ENCODE peak calls at places on chromosomes 16 and 17, in seven cellular contexts. U is CD8-positive, alpha-beta T cell; D is tibial artery; R is A549; V is colonic mucosa; S is hepatocyte; H is mucosa of descending colon. J is an unnamed sample.

GRCh38 chr17:81959362-81960129 is 1.4 kb downstream of the NOTUM start:
- DNase-seq in U (peak; percentile 79), D (no peak), R (peak; percentile 65), V (peak; percentile 74), S (peak; percentile 83), H (peak; percentile 73), J (peak; percentile 84)

GRCh38 chr16:46727630-46728029 is 20.5 kb downstream of the MYLK3 start:
- DNase-seq in U (no peak), D (no peak), R (no peak), V (no peak), S (no peak), H (no peak), J (no peak)

GRCh38 chr17:62581769-62582168 is 45.7 kb upstream of the MRC2 start:
- DNase-seq in U (no peak), D (no peak), R (no peak), V (no peak), S (no peak), H (no peak), J (no peak)

GRCh38 chr16:67399749-67400704 is 6.7 kb upstream of the TPPP3 start:
- DNase-seq in U (no peak), D (no peak), R (no peak), V (no peak), S (no peak), H (no peak), J (no peak)

GRCh38 chr16:69123894-69124293 is 8.5 kb downstream of the CHTF8 start:
- DNase-seq in U (peak; percentile 78), D (no peak), R (peak; percentile 78), V (peak; percentile 70), S (peak; percentile 76), H (no peak), J (peak; percentile 69)

GRCh38 chr17:39626671-39627169 is at the start of gene PPP1R1B:
- DNase-seq in U (no peak), D (no peak), R (no peak), V (peak; percentile 71), S (no peak), H (no peak), J (no peak)

GRCh38 chr16:1620391-1620790 is 8.2 kb downstream of the CRAMP1 start:
- DNase-seq in U (no peak), D (no peak), R (no peak), V (no peak), S (no peak), H (no peak), J (no peak)

GRCh38 chr17:77382966-77383612 is 242.3 kb downstream of the SEC14L1 start:
- DNase-seq in U (no peak), D (no peak), R (no peak), V (no peak), S (no peak), H (no peak), J (no peak)

GRCh38 chr16:72558501-72558900 is 386.5 kb upstream of the PMFBP1 start:
- DNase-seq in U (no peak), D (no peak), R (no peak), V (no peak), S (no peak), H (no peak), J (no peak)

GRCh38 chr17:39225974-39226683 is 384 bp upstream of the STAC2 start:
- DNase-seq in U (peak; percentile 80), D (peak; percentile 97), R (peak; percentile 60), V (peak; percentile 61), S (peak; percentile 76), H (peak; percentile 62), J (no peak)

GRCh38 chr17:57391076-57391825 is 134.9 kb downstream of the MSI2 start:
- DNase-seq in U (no peak), D (peak; percentile 10), R (no peak), V (no peak), S (no peak), H (no peak), J (no peak)

GRCh38 chr17:72590382-72590781 is 469.6 kb downstream of the SOX9 start:
- DNase-seq in U (no peak), D (no peak), R (no peak), V (no peak), S (no peak), H (no peak), J (no peak)

GRCh38 chr16:24977673-24978065 is 37.5 kb downstream of the ARHGAP17 start:
- DNase-seq in U (no peak), D (no peak), R (peak; percentile 27), V (no peak), S (no peak), H (no peak), J (no peak)

GRCh38 chr17:47997595-47997994 is 26.7 kb downstream of the CDK5RAP3 start:
- DNase-seq in U (no peak), D (no peak), R (no peak), V (no peak), S (no peak), H (no peak), J (no peak)

GRCh38 chr17:35242158-35242804 is 591 bp upstream of the SLFN5 start:
- DNase-seq in U (peak; percentile 92), D (peak; percentile 76), R (peak; percentile 69), V (peak; percentile 73), S (peak; percentile 88), H (peak; percentile 88), J (peak; percentile 89)

GRCh38 chr17:55212880-55213279 is 51.9 kb upstream of the HLF start:
- DNase-seq in U (no peak), D (no peak), R (no peak), V (no peak), S (no peak), H (no peak), J (no peak)

GRCh38 chr17:57577751-57578607 is 167.1 kb downstream of the CCDC182 start:
- DNase-seq in U (no peak), D (no peak), R (no peak), V (peak; percentile 30), S (peak; percentile 58), H (no peak), J (no peak)

GRCh38 chr17:45101883-45102811 is 30.2 kb downstream of the PLCD3 start:
- DNase-seq in U (no peak), D (no peak), R (no peak), V (no peak), S (peak; percentile 69), H (no peak), J (no peak)

GRCh38 chr17:79984877-79985276 is 50.8 kb downstream of the TBC1D16 start:
- DNase-seq in U (no peak), D (peak; percentile 17), R (no peak), V (no peak), S (no peak), H (peak; percentile 35), J (no peak)
- H3K4me1 ChIP-seq in U (no peaks in the 10 kb centered on the region), D (no peaks in the 10 kb centered on the region), R (peaks cover 45% of the 10 kb centered on the region), V (peaks cover 12% of the 10 kb centered on the region), S (peaks cover 45% of the 10 kb centered on the region), H (peaks cover 25% of the 10 kb centered on the region), J (no peaks in the 10 kb centered on the region)

GRCh38 chr17:42018339-42018738 is 1.1 kb upstream of the DNAJC7 start:
- DNase-seq in U (no peak), D (peak; percentile 9), R (no peak), V (no peak), S (no peak), H (no peak), J (no peak)
- H3K4me1 ChIP-seq in U (peaks cover 50% of the 10 kb centered on the region), D (peaks cover 46% of the 10 kb centered on the region), R (peaks cover 25% of the 10 kb centered on the region), V (peaks cover 13% of the 10 kb centered on the region), S (peaks cover 22% of the 10 kb centered on the region), H (peaks cover 32% of the 10 kb centered on the region), J (peaks cover 68% of the 10 kb centered on the region)

GRCh38 chr17:50630524-50631194 is 4.0 kb upstream of the ABCC3 start:
- DNase-seq in U (peak; percentile 50), D (no peak), R (peak; percentile 66), V (peak; percentile 94), S (peak; percentile 67), H (peak; percentile 89), J (peak; percentile 47)
- H3K4me1 ChIP-seq in U (peaks cover 5% of the 10 kb centered on the region), D (peaks cover 16% of the 10 kb centered on the region), R (peaks cover 82% of the 10 kb centered on the region), V (peaks cover 19% of the 10 kb centered on the region), S (peaks cover 29% of the 10 kb centered on the region), H (peaks cover 37% of the 10 kb centered on the region), J (peaks cover 8% of the 10 kb centered on the region)

GRCh38 chr16:49837673-49838360 is 18.1 kb downstream of the ZNF423 start:
- DNase-seq in U (no peak), D (no peak), R (no peak), V (no peak), S (no peak), H (no peak), J (no peak)

GRCh38 chr16:49834496-49835009 is 21.4 kb downstream of the ZNF423 start:
- DNase-seq in U (no peak), D (peak; percentile 97), R (no peak), V (peak; percentile 45), S (peak; percentile 87), H (peak; percentile 68), J (no peak)

GRCh38 chr16:49835116-49835880 is 20.6 kb downstream of the ZNF423 start:
- DNase-seq in U (no peak), D (peak; percentile 72), R (no peak), V (no peak), S (peak; percentile 61), H (no peak), J (no peak)

GRCh38 chr16:49836668-49837067 is 19.2 kb downstream of the ZNF423 start:
- DNase-seq in U (no peak), D (peak; percentile 68), R (no peak), V (no peak), S (no peak), H (no peak), J (no peak)

GRCh38 chr16:49836218-49836617 is 19.7 kb downstream of the ZNF423 start:
- DNase-seq in U (no peak), D (no peak), R (no peak), V (no peak), S (no peak), H (no peak), J (no peak)
- H3K4me1 ChIP-seq in U (no peaks in the 10 kb centered on the region), D (peaks cover 54% of the 10 kb centered on the region), R (no peaks in the 10 kb centered on the region), V (no peaks in the 10 kb centered on the region), S (peaks cover 84% of the 10 kb centered on the region), H (peaks cover 3% of the 10 kb centered on the region), J (no peaks in the 10 kb centered on the region)

DNA sequence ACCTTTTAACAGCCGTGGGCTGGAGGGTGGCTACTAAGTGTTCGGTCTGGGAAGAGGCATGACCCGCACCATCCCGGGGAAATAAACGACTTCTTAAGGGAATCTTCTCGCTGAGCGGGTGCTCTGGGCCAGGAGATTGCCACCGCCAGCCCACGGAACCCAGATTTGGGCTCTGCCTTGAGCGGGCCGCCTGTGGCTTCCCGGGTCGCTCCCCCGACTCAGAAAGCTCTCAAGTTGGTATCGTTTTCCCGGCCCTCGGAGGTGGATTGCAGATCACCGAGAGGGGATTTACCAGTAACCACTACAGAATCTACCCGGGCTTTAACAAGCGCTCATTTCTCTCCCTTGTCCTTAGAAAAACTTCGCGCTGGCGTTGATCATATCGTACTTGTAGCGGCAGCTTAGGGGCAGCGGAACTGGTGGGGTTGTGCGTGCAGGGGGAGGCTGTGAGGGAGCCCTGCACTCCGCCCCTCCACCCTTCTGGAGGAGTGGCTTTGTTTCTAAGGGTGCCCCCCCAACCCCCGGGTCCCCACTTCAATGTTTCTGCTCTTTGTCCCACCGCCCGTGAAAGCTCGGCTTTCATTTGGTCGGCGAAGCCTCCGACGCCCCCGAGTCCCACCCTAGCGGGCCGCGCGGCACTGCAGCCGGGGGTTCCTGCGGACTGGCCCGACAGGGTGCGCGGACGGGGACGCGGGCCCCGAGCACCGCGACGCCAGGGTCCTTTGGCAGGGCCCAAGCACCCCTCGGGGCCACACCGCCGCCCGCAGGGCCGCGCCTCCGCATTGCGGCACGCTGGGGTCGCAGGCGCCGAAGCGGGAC is 3.6 kb upstream of the CBX4 start:
- DNase-seq in U (peak; percentile 48), D (no peak), R (no peak), V (peak; percentile 29), S (peak; percentile 60), H (no peak), J (no peak)
- H3K4me1 ChIP-seq in U (peaks cover 49% of the 10 kb centered on the region), D (peaks cover 53% of the 10 kb centered on the region), R (peaks cover 41% of the 10 kb centered on the region), V (peaks cover 40% of the 10 kb centered on the region), S (peaks cover 63% of the 10 kb centered on the region), H (peaks cover 60% of the 10 kb centered on the region), J (peaks cover 48% of the 10 kb centered on the region)

J was measured in CD4-positive, alpha-beta memory T cell.